ENCODE peak calls at places on chromosomes 16 and 17, in nine cellular contexts. One of them, this sample, is unnamed.

GRCh38 chr16:48385272-48385953 is at the start of gene SIAH1:
- DNase-seq in HCT116: no peak
- DNase-seq in WTC11: peak; percentile 87
- DNase-seq in endothelial cell of umbilical vein: peak; percentile 81
- DNase-seq in GM12878: no peak
- DNase-seq in K562: peak; percentile 93
- DNase-seq in SK-N-SH: peak; percentile 98
- DNase-seq in H1: peak; percentile 50
- DNase-seq in A549: peak; percentile 82
- DNase-seq in this sample: peak; percentile 88

GRCh38 chr17:38604479-38605229 is 1.1 kb downstream of the SRCIN1 start:
- DNase-seq in H1: no peak
- DNase-seq in K562: peak; percentile 87
- DNase-seq in A549: peak; percentile 48
- DNase-seq in SK-N-SH: peak; percentile 69
- DNase-seq in endothelial cell of umbilical vein: no peak
- DNase-seq in WTC11: peak; percentile 69
- DNase-seq in GM12878: no peak
- DNase-seq in HCT116: no peak
- DNase-seq in this sample: peak; percentile 62

GRCh38 chr17:19237389-19238166 is 412 bp downstream of the EPN2 start:
- DNase-seq in GM12878: no peak
- DNase-seq in SK-N-SH: peak; percentile 78
- DNase-seq in WTC11: peak; percentile 62
- DNase-seq in A549: peak; percentile 51
- DNase-seq in HCT116: no peak
- DNase-seq in H1: no peak
- DNase-seq in endothelial cell of umbilical vein: peak; percentile 51
- DNase-seq in K562: peak; percentile 64
- DNase-seq in this sample: no peak

GRCh38 chr17:77995146-77995852 is 36.8 kb downstream of the TNRC6C start:
- DNase-seq in WTC11: no peak
- DNase-seq in H1: no peak
- DNase-seq in HCT116: no peak
- DNase-seq in SK-N-SH: peak; percentile 57
- DNase-seq in A549: no peak
- DNase-seq in endothelial cell of umbilical vein: no peak
- DNase-seq in K562: no peak
- DNase-seq in GM12878: no peak
- DNase-seq in this sample: no peak

GRCh38 chr16:1706386-1707192 is 594 bp downstream of the MAPK8IP3 start:
- DNase-seq in A549: no peak
- DNase-seq in WTC11: peak; percentile 29
- DNase-seq in GM12878: no peak
- DNase-seq in HCT116: no peak
- DNase-seq in SK-N-SH: peak; percentile 74
- DNase-seq in H1: no peak
- DNase-seq in K562: peak; percentile 72
- DNase-seq in endothelial cell of umbilical vein: no peak
- DNase-seq in this sample: peak; percentile 48

GRCh38 chr17:38970128-38970527 is 2.9 kb upstream of the FBXO47 start:
- DNase-seq in K562: no peak
- DNase-seq in WTC11: no peak
- DNase-seq in A549: no peak
- DNase-seq in GM12878: no peak
- DNase-seq in endothelial cell of umbilical vein: no peak
- DNase-seq in H1: no peak
- DNase-seq in HCT116: no peak
- DNase-seq in SK-N-SH: no peak
- DNase-seq in this sample: no peak

GRCh38 chr17:68627956-68628355 is 26.8 kb upstream of the FAM20A start:
- DNase-seq in SK-N-SH: no peak
- DNase-seq in K562: no peak
- DNase-seq in WTC11: no peak
- DNase-seq in HCT116: no peak
- DNase-seq in endothelial cell of umbilical vein: no peak
- DNase-seq in A549: no peak
- DNase-seq in GM12878: no peak
- DNase-seq in H1: no peak
- DNase-seq in this sample: no peak

GRCh38 chr17:55778389-55779118 is 27.7 kb downstream of the PCTP start:
- DNase-seq in GM12878: no peak
- DNase-seq in HCT116: no peak
- DNase-seq in K562: no peak
- DNase-seq in A549: no peak
- DNase-seq in endothelial cell of umbilical vein: no peak
- DNase-seq in SK-N-SH: no peak
- DNase-seq in WTC11: no peak
- DNase-seq in H1: no peak
- DNase-seq in this sample: no peak

GRCh38 chr16:22071352-22071923 is 20.9 kb upstream of the VWA3A start:
- DNase-seq in GM12878: no peak
- DNase-seq in H1: no peak
- DNase-seq in K562: no peak
- DNase-seq in endothelial cell of umbilical vein: peak; percentile 25
- DNase-seq in WTC11: no peak
- DNase-seq in A549: no peak
- DNase-seq in SK-N-SH: no peak
- DNase-seq in HCT116: no peak
- DNase-seq in this sample: no peak

GRCh38 chr16:54359086-54359485 is 72.5 kb upstream of the IRX3 start:
- DNase-seq in K562: no peak
- DNase-seq in SK-N-SH: no peak
- DNase-seq in GM12878: no peak
- DNase-seq in WTC11: no peak
- DNase-seq in HCT116: no peak
- DNase-seq in A549: no peak
- DNase-seq in endothelial cell of umbilical vein: no peak
- DNase-seq in H1: no peak
- DNase-seq in this sample: no peak

GRCh38 chr16:58025351-58026138 is at the start of gene MMP15:
- DNase-seq in endothelial cell of umbilical vein: peak; percentile 55
- DNase-seq in WTC11: peak; percentile 98
- DNase-seq in GM12878: no peak
- DNase-seq in A549: peak; percentile 81
- DNase-seq in HCT116: peak; percentile 94
- DNase-seq in SK-N-SH: peak; percentile 87
- DNase-seq in K562: peak; percentile 90
- DNase-seq in H1: peak; percentile 97
- DNase-seq in this sample: peak; percentile 78

GRCh38 chr17:28544402-28545140 is 7.9 kb downstream of the UNC119 start:
- DNase-seq in HCT116: no peak
- DNase-seq in A549: no peak
- DNase-seq in endothelial cell of umbilical vein: no peak
- DNase-seq in WTC11: no peak
- DNase-seq in GM12878: no peak
- DNase-seq in SK-N-SH: no peak
- DNase-seq in K562: no peak
- DNase-seq in H1: no peak
- DNase-seq in this sample: no peak

GRCh38 chr17:28547623-28548416 is 4.6 kb downstream of the UNC119 start:
- DNase-seq in HCT116: peak; percentile 68
- DNase-seq in endothelial cell of umbilical vein: peak; percentile 72
- DNase-seq in SK-N-SH: peak; percentile 92
- DNase-seq in WTC11: peak; percentile 93
- DNase-seq in GM12878: peak; percentile 73
- DNase-seq in K562: peak; percentile 68
- DNase-seq in H1: peak; percentile 53
- DNase-seq in A549: peak; percentile 87
- DNase-seq in this sample: peak; percentile 82

GRCh38 chr17:28547096-28547622 is 5.3 kb downstream of the UNC119 start:
- DNase-seq in WTC11: no peak
- DNase-seq in endothelial cell of umbilical vein: no peak
- DNase-seq in GM12878: no peak
- DNase-seq in A549: no peak
- DNase-seq in HCT116: no peak
- DNase-seq in K562: no peak
- DNase-seq in SK-N-SH: no peak
- DNase-seq in H1: no peak
- DNase-seq in this sample: no peak

GRCh38 chr17:28545787-28546415 is 6.5 kb downstream of the UNC119 start:
- DNase-seq in endothelial cell of umbilical vein: no peak
- DNase-seq in GM12878: no peak
- DNase-seq in HCT116: no peak
- DNase-seq in WTC11: no peak
- DNase-seq in K562: peak; percentile 44
- DNase-seq in SK-N-SH: no peak
- DNase-seq in A549: no peak
- DNase-seq in H1: no peak
- DNase-seq in this sample: no peak

DNA sequence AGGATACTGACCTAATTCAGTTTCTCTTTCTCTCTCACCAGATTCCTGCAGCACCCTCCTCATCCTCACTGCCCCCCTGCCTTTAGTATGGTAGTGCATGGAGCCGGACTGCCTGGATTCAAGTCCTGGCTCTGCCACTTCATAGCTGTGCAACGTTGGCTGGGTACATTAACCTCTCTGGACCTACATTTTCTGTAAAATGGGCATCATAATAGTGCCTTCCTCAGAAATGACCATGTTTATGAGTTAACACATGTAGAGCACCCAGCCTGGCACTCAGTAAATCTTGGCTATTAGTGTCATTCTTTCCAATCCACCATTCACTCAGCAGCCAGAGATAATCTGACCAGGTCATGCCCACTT is 7.3 kb downstream of the UNC119 start:
- DNase-seq in A549: no peak
- DNase-seq in WTC11: no peak
- DNase-seq in HCT116: no peak
- DNase-seq in GM12878: no peak
- DNase-seq in endothelial cell of umbilical vein: no peak
- DNase-seq in K562: no peak
- DNase-seq in H1: no peak
- DNase-seq in SK-N-SH: no peak
- DNase-seq in this sample: no peak
- TF ChIP-seq MAX in A549: no peak
- TF ChIP-seq MAX in WTC11: no peak
- TF ChIP-seq MAX in HCT116: no peak
- TF ChIP-seq MAX in GM12878: no peak
- TF ChIP-seq MAX in endothelial cell of umbilical vein: no peak
- TF ChIP-seq MAX in K562: no peak
- TF ChIP-seq MAX in H1: no peak
- TF ChIP-seq MAX in SK-N-SH: no peak
- TF ChIP-seq MAX in this sample: no peak

DNA sequence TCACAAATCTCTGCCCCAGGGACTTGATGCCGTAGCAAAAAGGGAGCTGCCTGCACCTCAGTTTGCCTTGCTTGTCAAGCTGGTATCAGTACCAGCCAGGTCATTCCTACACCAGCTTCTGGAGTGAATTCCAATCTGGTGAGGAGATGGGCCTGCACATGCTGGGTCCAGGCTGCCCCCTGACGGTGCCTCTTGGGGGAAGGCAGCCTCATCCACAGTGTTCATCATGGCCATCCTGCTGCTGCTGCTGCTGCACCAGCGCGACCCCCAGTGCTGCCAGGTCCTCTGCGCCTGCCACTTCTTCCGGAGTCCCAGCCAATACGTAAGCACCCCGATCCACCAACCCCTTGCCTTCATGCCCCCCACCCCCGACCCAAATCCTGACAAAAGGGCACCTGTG is 8.3 kb downstream of the MRPL27 start:
- DNase-seq in endothelial cell of umbilical vein: no peak
- DNase-seq in GM12878: no peak
- DNase-seq in WTC11: no peak
- DNase-seq in SK-N-SH: no peak
- DNase-seq in HCT116: no peak
- DNase-seq in H1: no peak
- DNase-seq in K562: no peak
- DNase-seq in A549: no peak
- DNase-seq in this sample: no peak
- TF ChIP-seq CTCF in endothelial cell of umbilical vein: no peak
- TF ChIP-seq CTCF in GM12878: no peak
- TF ChIP-seq CTCF in WTC11: no peak
- TF ChIP-seq CTCF in SK-N-SH: peak; percentile 39
- TF ChIP-seq CTCF in HCT116: no peak
- TF ChIP-seq CTCF in H1: peak; percentile 16
- TF ChIP-seq CTCF in K562: no peak
- TF ChIP-seq CTCF in A549: no peak
- TF ChIP-seq CTCF in this sample: no peak

GRCh38 chr17:37265446-37266173 is 110.2 kb upstream of the C17orf78 start:
- DNase-seq in SK-N-SH: no peak
- DNase-seq in endothelial cell of umbilical vein: no peak
- DNase-seq in GM12878: no peak
- DNase-seq in WTC11: no peak
- DNase-seq in A549: no peak
- DNase-seq in H1: no peak
- DNase-seq in K562: no peak
- DNase-seq in HCT116: no peak
- DNase-seq in this sample: no peak

GRCh38 chr17:37255434-37255833 is 120.4 kb upstream of the C17orf78 start:
- DNase-seq in H1: no peak
- DNase-seq in WTC11: no peak
- DNase-seq in SK-N-SH: no peak
- DNase-seq in A549: no peak
- DNase-seq in endothelial cell of umbilical vein: no peak
- DNase-seq in HCT116: no peak
- DNase-seq in GM12878: no peak
- DNase-seq in K562: no peak
- DNase-seq in this sample: no peak

GRCh38 chr17:37256627-37257026 is 119.2 kb upstream of the C17orf78 start:
- DNase-seq in SK-N-SH: no peak
- DNase-seq in A549: no peak
- DNase-seq in WTC11: no peak
- DNase-seq in K562: no peak
- DNase-seq in GM12878: no peak
- DNase-seq in H1: no peak
- DNase-seq in HCT116: no peak
- DNase-seq in endothelial cell of umbilical vein: no peak
- DNase-seq in this sample: no peak

GRCh38 chr17:37259030-37259735 is 116.6 kb upstream of the C17orf78 start:
- DNase-seq in endothelial cell of umbilical vein: peak; percentile 7
- DNase-seq in SK-N-SH: no peak
- DNase-seq in A549: no peak
- DNase-seq in WTC11: no peak
- DNase-seq in HCT116: no peak
- DNase-seq in GM12878: no peak
- DNase-seq in H1: no peak
- DNase-seq in K562: no peak
- DNase-seq in this sample: no peak

DNA sequence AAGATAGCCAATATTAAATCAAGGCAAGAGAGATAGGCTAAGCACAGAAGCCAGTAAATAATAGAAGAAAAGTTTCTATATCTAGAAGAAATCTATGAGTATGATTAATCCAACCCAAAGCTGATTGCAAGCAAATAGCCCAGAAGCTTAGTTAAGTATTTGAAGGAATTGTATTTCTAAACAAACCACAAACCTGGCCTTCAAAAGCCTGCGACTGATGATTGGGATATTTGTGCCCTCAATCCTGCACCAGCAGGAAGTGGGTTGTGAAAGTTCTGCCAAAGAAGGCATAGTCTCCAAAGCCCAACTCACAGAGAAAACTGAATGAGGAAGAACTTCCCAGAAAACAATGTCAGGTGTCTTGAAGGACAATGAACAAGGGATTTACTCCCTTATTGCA is 114.5 kb upstream of the C17orf78 start:
- DNase-seq in GM12878: no peak
- DNase-seq in WTC11: no peak
- DNase-seq in A549: no peak
- DNase-seq in K562: no peak
- DNase-seq in endothelial cell of umbilical vein: peak; percentile 12
- DNase-seq in HCT116: no peak
- DNase-seq in H1: no peak
- DNase-seq in SK-N-SH: no peak
- DNase-seq in this sample: peak; percentile 16
- TF ChIP-seq MAX in GM12878: no peak
- TF ChIP-seq MAX in WTC11: no peak
- TF ChIP-seq MAX in A549: no peak
- TF ChIP-seq MAX in K562: no peak
- TF ChIP-seq MAX in endothelial cell of umbilical vein: no peak
- TF ChIP-seq MAX in HCT116: no peak
- TF ChIP-seq MAX in H1: no peak
- TF ChIP-seq MAX in SK-N-SH: no peak
- TF ChIP-seq MAX in this sample: no peak

GRCh38 chr17:82277851-82278250 is 4.4 kb upstream of the CSNK1D start:
- DNase-seq in A549: no peak
- DNase-seq in K562: no peak
- DNase-seq in SK-N-SH: no peak
- DNase-seq in GM12878: no peak
- DNase-seq in WTC11: no peak
- DNase-seq in endothelial cell of umbilical vein: no peak
- DNase-seq in H1: no peak
- DNase-seq in HCT116: no peak
- DNase-seq in this sample: no peak
- TF ChIP-seq CTCF in A549: no peak
- TF ChIP-seq CTCF in K562: no peak
- TF ChIP-seq CTCF in SK-N-SH: no peak
- TF ChIP-seq CTCF in GM12878: no peak
- TF ChIP-seq CTCF in WTC11: no peak
- TF ChIP-seq CTCF in endothelial cell of umbilical vein: no peak
- TF ChIP-seq CTCF in H1: no peak
- TF ChIP-seq CTCF in HCT116: no peak
- TF ChIP-seq CTCF in this sample: no peak

This sample was measured in NB4.